ENCODE peak calls at places on chromosomes 11 and 22, in four cellular contexts. One of them, this sample, is unnamed.

GRCh38 chr11:124801014-124801413 is 808 bp upstream of the MSANTD2 start:
- DNase-seq in left lung: no peak
- DNase-seq in fibroblast of mammary gland: peak
- DNase-seq in astrocyte of the spinal cord: no peak
- DNase-seq in this sample: no peak

GRCh38 chr11:7936615-7937014 is 4.9 kb downstream of the OR10A3 start:
- DNase-seq in left lung: no peak
- DNase-seq in fibroblast of mammary gland: no peak
- DNase-seq in astrocyte of the spinal cord: no peak
- DNase-seq in this sample: no peak

GRCh38 chr11:90220391-90220790 is 2.5 kb downstream of the CHORDC1 start:
- DNase-seq in left lung: no peak
- DNase-seq in fibroblast of mammary gland: peak
- DNase-seq in astrocyte of the spinal cord: peak
- DNase-seq in this sample: no peak

GRCh38 chr11:124277809-124278208 is 21.6 kb downstream of the OR8G5 start:
- DNase-seq in left lung: no peak
- DNase-seq in fibroblast of mammary gland: no peak
- DNase-seq in astrocyte of the spinal cord: no peak
- DNase-seq in this sample: no peak

GRCh38 chr11:65445604-65446445 is 23.2 kb downstream of the NEAT1 start:
- DNase-seq in left lung: peak
- DNase-seq in fibroblast of mammary gland: peak
- DNase-seq in astrocyte of the spinal cord: peak
- DNase-seq in this sample: no peak

GRCh38 chr11:125165664-125166346 is 1.3 kb downstream of the PKNOX2 start:
- DNase-seq in left lung: no peak
- DNase-seq in fibroblast of mammary gland: peak
- DNase-seq in astrocyte of the spinal cord: peak
- DNase-seq in this sample: no peak

GRCh38 chr11:125956371-125956770 is 10.5 kb downstream of the VSIG10L2 start:
- DNase-seq in left lung: peak
- DNase-seq in fibroblast of mammary gland: peak
- DNase-seq in astrocyte of the spinal cord: no peak
- DNase-seq in this sample: no peak

GRCh38 chr11:96317985-96318384 is 25.0 kb downstream of the MAML2 start:
- DNase-seq in left lung: no peak
- DNase-seq in fibroblast of mammary gland: no peak
- DNase-seq in astrocyte of the spinal cord: no peak
- DNase-seq in this sample: no peak

GRCh38 chr22:26109686-26110315 is 59.5 kb upstream of the SEZ6L start:
- DNase-seq in left lung: no peak
- DNase-seq in fibroblast of mammary gland: no peak
- DNase-seq in astrocyte of the spinal cord: no peak
- DNase-seq in this sample: no peak

GRCh38 chr11:90148900-90149299 is 14.4 kb downstream of the NAALAD2 start:
- DNase-seq in left lung: no peak
- DNase-seq in fibroblast of mammary gland: no peak
- DNase-seq in astrocyte of the spinal cord: no peak
- DNase-seq in this sample: no peak

GRCh38 chr11:116501728-116502127 is 271.1 kb downstream of the BUD13 start:
- DNase-seq in left lung: no peak
- DNase-seq in fibroblast of mammary gland: no peak
- DNase-seq in astrocyte of the spinal cord: no peak
- DNase-seq in this sample: no peak

GRCh38 chr11:30228323-30228884 is 2.4 kb upstream of the FSHB start:
- DNase-seq in left lung: no peak
- DNase-seq in fibroblast of mammary gland: no peak
- DNase-seq in astrocyte of the spinal cord: no peak
- DNase-seq in this sample: no peak

GRCh38 chr11:17542249-17542648 is 2.0 kb downstream of the USH1C start:
- DNase-seq in left lung: no peak
- DNase-seq in fibroblast of mammary gland: no peak
- DNase-seq in astrocyte of the spinal cord: no peak
- DNase-seq in this sample: no peak

GRCh38 chr11:11871991-11872401 is 30.2 kb downstream of the USP47 start:
- DNase-seq in left lung: no peak
- DNase-seq in fibroblast of mammary gland: no peak
- DNase-seq in astrocyte of the spinal cord: peak
- DNase-seq in this sample: no peak

GRCh38 chr11:3380706-3381570 is 2.0 kb upstream of the ZNF195 start:
- DNase-seq in left lung: no peak
- DNase-seq in fibroblast of mammary gland: peak
- DNase-seq in astrocyte of the spinal cord: no peak
- DNase-seq in this sample: no peak

GRCh38 chr11:44637477-44637876 is 72.0 kb downstream of the CD82 start:
- DNase-seq in left lung: no peak
- DNase-seq in fibroblast of mammary gland: peak
- DNase-seq in astrocyte of the spinal cord: no peak
- DNase-seq in this sample: no peak

GRCh38 chr11:113574171-113574570 is 99.0 kb upstream of the DRD2 start:
- DNase-seq in left lung: no peak
- DNase-seq in fibroblast of mammary gland: no peak
- DNase-seq in astrocyte of the spinal cord: no peak
- DNase-seq in this sample: no peak

GRCh38 chr22:43273902-43274484 is 69.2 kb downstream of the SCUBE1 start:
- DNase-seq in left lung: no peak
- DNase-seq in fibroblast of mammary gland: peak
- DNase-seq in astrocyte of the spinal cord: peak
- DNase-seq in this sample: no peak

GRCh38 chr11:130300567-130300966 is 14.2 kb downstream of the ZBTB44 start:
- DNase-seq in left lung: no peak
- DNase-seq in fibroblast of mammary gland: no peak
- DNase-seq in astrocyte of the spinal cord: no peak
- DNase-seq in this sample: no peak

GRCh38 chr22:39309881-39310714 is 9.3 kb downstream of the RPL3 start:
- DNase-seq in left lung: no peak
- DNase-seq in fibroblast of mammary gland: peak
- DNase-seq in astrocyte of the spinal cord: no peak
- DNase-seq in this sample: no peak

GRCh38 chr22:25360891-25361645 is 141.6 kb downstream of the CRYBB2 start:
- DNase-seq in left lung: peak
- DNase-seq in fibroblast of mammary gland: no peak
- DNase-seq in astrocyte of the spinal cord: no peak
- DNase-seq in this sample: no peak

GRCh38 chr11:112694813-112695212 is 266.4 kb upstream of the NCAM1 start:
- DNase-seq in left lung: no peak
- DNase-seq in fibroblast of mammary gland: peak
- DNase-seq in astrocyte of the spinal cord: no peak
- DNase-seq in this sample: no peak

GRCh38 chr11:13902456-13902855 is 60.1 kb upstream of the SPON1 start:
- DNase-seq in left lung: no peak
- DNase-seq in fibroblast of mammary gland: no peak
- DNase-seq in astrocyte of the spinal cord: no peak
- DNase-seq in this sample: no peak

GRCh38 chr11:116335078-116335477 is 437.7 kb downstream of the BUD13 start:
- DNase-seq in left lung: no peak
- DNase-seq in fibroblast of mammary gland: no peak
- DNase-seq in astrocyte of the spinal cord: no peak
- DNase-seq in this sample: no peak

GRCh38 chr11:70471254-70471653 is 72.9 kb downstream of the CTTN start:
- DNase-seq in left lung: no peak
- DNase-seq in fibroblast of mammary gland: peak
- DNase-seq in astrocyte of the spinal cord: no peak
- DNase-seq in this sample: no peak

GRCh38 chr22:37455896-37456295 is 28.6 kb upstream of the ELFN2 start:
- DNase-seq in left lung: peak
- DNase-seq in fibroblast of mammary gland: no peak
- DNase-seq in astrocyte of the spinal cord: no peak
- DNase-seq in this sample: no peak

GRCh38 chr11:58659910-58660570 is 37.6 kb downstream of the CNTF start:
- DNase-seq in left lung: no peak
- DNase-seq in fibroblast of mammary gland: no peak
- DNase-seq in astrocyte of the spinal cord: no peak
- DNase-seq in this sample: no peak

GRCh38 chr11:117509543-117509942 is 181.9 kb downstream of the CEP164 start:
- DNase-seq in left lung: no peak
- DNase-seq in fibroblast of mammary gland: no peak
- DNase-seq in astrocyte of the spinal cord: no peak
- DNase-seq in this sample: no peak

GRCh38 chr11:112886707-112887370 is 74.4 kb upstream of the NCAM1 start:
- DNase-seq in left lung: no peak
- DNase-seq in fibroblast of mammary gland: no peak
- DNase-seq in astrocyte of the spinal cord: no peak
- DNase-seq in this sample: no peak

GRCh38 chr22:21020802-21021429 is 6.0 kb downstream of the P2RX6 start:
- DNase-seq in left lung: peak
- DNase-seq in fibroblast of mammary gland: no peak
- DNase-seq in astrocyte of the spinal cord: no peak
- DNase-seq in this sample: no peak

GRCh38 chr11:128497057-128497957 is 90.1 kb downstream of the ETS1 start:
- DNase-seq in left lung: no peak
- DNase-seq in fibroblast of mammary gland: peak
- DNase-seq in astrocyte of the spinal cord: peak
- DNase-seq in this sample: peak

GRCh38 chr11:12914401-12914912 is 94.7 kb upstream of the RASSF10 start:
- DNase-seq in left lung: peak
- DNase-seq in fibroblast of mammary gland: peak
- DNase-seq in astrocyte of the spinal cord: peak
- DNase-seq in this sample: no peak

GRCh38 chr22:20400606-20401375 is 6.8 kb downstream of the ZNF74 start:
- DNase-seq in left lung: no peak
- DNase-seq in fibroblast of mammary gland: no peak
- DNase-seq in astrocyte of the spinal cord: no peak
- DNase-seq in this sample: no peak

GRCh38 chr11:123640677-123641494 is 13.5 kb downstream of the SCN3B start:
- DNase-seq in left lung: no peak
- DNase-seq in fibroblast of mammary gland: peak
- DNase-seq in astrocyte of the spinal cord: peak
- DNase-seq in this sample: no peak

GRCh38 chr11:118241191-118242098 is 10.7 kb downstream of the MPZL3 start:
- DNase-seq in left lung: no peak
- DNase-seq in fibroblast of mammary gland: no peak
- DNase-seq in astrocyte of the spinal cord: no peak
- DNase-seq in this sample: no peak

GRCh38 chr11:18408558-18409242 is 3.4 kb upstream of the LDHC start:
- DNase-seq in left lung: no peak
- DNase-seq in fibroblast of mammary gland: no peak
- DNase-seq in astrocyte of the spinal cord: peak
- DNase-seq in this sample: no peak

GRCh38 chr11:64489831-64490441 is 101.1 kb upstream of the SLC22A12 start:
- DNase-seq in left lung: peak
- DNase-seq in fibroblast of mammary gland: peak
- DNase-seq in astrocyte of the spinal cord: peak
- DNase-seq in this sample: no peak

GRCh38 chr22:46764779-46765485 is 2.5 kb downstream of the TBC1D22A start:
- DNase-seq in left lung: peak
- DNase-seq in fibroblast of mammary gland: no peak
- DNase-seq in astrocyte of the spinal cord: no peak
- DNase-seq in this sample: no peak
- H3K4me3 ChIP-seq in left lung: no peak
- H3K4me3 ChIP-seq in fibroblast of mammary gland: no peak
- H3K4me3 ChIP-seq in astrocyte of the spinal cord: no peak
- H3K4me3 ChIP-seq in this sample: no peak

GRCh38 chr11:69308531-69308930 is 14.6 kb downstream of the MYEOV start:
- DNase-seq in left lung: no peak
- DNase-seq in fibroblast of mammary gland: no peak
- DNase-seq in astrocyte of the spinal cord: no peak
- DNase-seq in this sample: no peak
- TF ChIP-seq CTCF in left lung: no peak
- TF ChIP-seq CTCF in fibroblast of mammary gland: no peak
- TF ChIP-seq CTCF in astrocyte of the spinal cord: no peak
- TF ChIP-seq CTCF in this sample: no peak

GRCh38 chr22:35742342-35743100 is 24.8 kb downstream of the APOL5 start:
- DNase-seq in left lung: no peak
- DNase-seq in fibroblast of mammary gland: peak
- DNase-seq in astrocyte of the spinal cord: peak
- DNase-seq in this sample: peak
- H3K4me3 ChIP-seq in left lung: no peak
- H3K4me3 ChIP-seq in fibroblast of mammary gland: no peak
- H3K4me3 ChIP-seq in astrocyte of the spinal cord: no peak
- H3K4me3 ChIP-seq in this sample: no peak

DNA sequence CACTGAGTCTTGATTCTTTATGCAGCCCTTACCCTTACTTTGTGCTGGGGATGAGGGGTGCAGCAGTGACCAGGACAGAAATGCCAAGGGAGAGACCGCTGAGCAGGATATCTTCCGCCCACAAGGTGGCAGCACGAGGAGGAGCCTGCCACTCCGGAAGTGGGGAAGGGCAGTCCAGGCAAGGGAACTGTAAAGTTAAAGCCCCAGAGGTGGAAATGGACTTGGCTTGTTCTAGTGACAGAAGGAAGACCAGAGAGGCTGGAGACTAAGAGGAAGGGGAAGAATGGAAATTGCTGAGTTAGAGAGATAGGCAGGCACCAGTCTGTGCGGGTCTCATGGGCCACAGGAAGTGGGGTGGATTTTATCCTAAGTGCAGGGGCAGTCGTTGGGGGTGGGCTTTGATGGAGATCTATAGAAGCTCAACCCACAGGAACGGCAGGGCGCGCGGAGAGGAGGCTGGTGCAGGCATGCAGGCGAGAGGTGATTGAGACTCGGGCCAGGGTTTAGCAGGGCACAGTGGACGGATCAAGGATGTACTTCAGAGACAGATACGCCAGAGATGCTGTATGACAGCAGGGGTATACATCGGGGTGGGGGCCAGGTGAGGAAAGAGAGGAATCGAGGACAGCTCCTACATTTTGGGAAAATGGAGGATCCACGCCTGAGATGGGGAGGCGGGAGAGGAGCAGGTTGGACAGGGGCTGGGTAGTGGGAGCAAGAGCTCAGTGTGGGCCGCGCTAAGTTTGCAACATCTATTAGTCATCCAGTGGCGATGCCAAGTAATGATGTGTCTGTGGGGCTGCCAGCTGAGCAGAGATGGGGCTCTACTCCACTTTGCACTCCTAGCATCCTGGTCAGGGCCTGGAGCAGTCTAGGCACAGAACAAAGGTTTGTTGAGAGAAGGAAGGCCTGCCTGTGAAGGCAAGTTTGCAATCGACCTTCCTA is 3.3 kb upstream of the GRK2 start:
- DNase-seq in left lung: peak
- DNase-seq in fibroblast of mammary gland: peak
- DNase-seq in astrocyte of the spinal cord: peak
- DNase-seq in this sample: no peak
- TF ChIP-seq CTCF in left lung: peak
- TF ChIP-seq CTCF in fibroblast of mammary gland: peak
- TF ChIP-seq CTCF in astrocyte of the spinal cord: peak
- TF ChIP-seq CTCF in this sample: peak

This sample was measured in AG04449.